ENCODE peak calls at places on chromosomes 11 and 22, in four cellular contexts. G is GM10248; W is CD8-positive, alpha-beta T cell; M is left ventricle myocardium inferior. C is an unnamed sample.

GRCh38 chr11:11626128-11626527 is 4.3 kb upstream of the GALNT18 start:
- DNase-seq in G (no peak), W (no peak), M (no peak), C (no peak)

GRCh38 chr11:132772712-132773545 is 759.4 kb downstream of the OPCML start:
- DNase-seq in M (no peak), G (no peak), W (no peak), C (no peak)

GRCh38 chr11:45517171-45517770 is 148.2 kb downstream of the CHST1 start:
- DNase-seq in W (no peak), G (no peak), M (no peak), C (no peak)

GRCh38 chr11:115869780-115870431 is 365.7 kb upstream of the CADM1 start:
- DNase-seq in M (no peak), W (peak; percentile 6), G (peak; percentile 71), C (peak; percentile 16)

GRCh38 chr11:61874460-61874809 is 16.9 kb downstream of the FADS3 start:
- DNase-seq in W (no peak), M (peak; percentile 72), G (no peak), C (no peak)

GRCh38 chr22:23499845-23500500 is 80.1 kb downstream of the IGLL1 start:
- DNase-seq in W (no peak), M (no peak), G (no peak), C (no peak)

GRCh38 chr11:75191330-75191717 is 40.4 kb downstream of the SLCO2B1 start:
- DNase-seq in G (no peak), M (no peak), W (no peak), C (no peak)

GRCh38 chr11:78414321-78415051 is 3.1 kb downstream of the GAB2 start:
- DNase-seq in M (no peak), G (no peak), W (no peak), C (no peak)

GRCh38 chr11:7605544-7605943 is 67.8 kb downstream of the CYB5R2 start:
- DNase-seq in W (no peak), M (no peak), G (no peak), C (no peak)

GRCh38 chr11:69791266-69791665 is 16.1 kb upstream of the FGF4 start:
- DNase-seq in M (no peak), W (no peak), G (no peak), C (no peak)

GRCh38 chr11:44136176-44136945 is 40.9 kb downstream of the EXT2 start:
- DNase-seq in M (no peak), G (no peak), W (no peak), C (no peak)

GRCh38 chr11:13035711-13036110 is 26.6 kb downstream of the RASSF10 start:
- DNase-seq in G (no peak), W (no peak), M (no peak), C (no peak)

GRCh38 chr11:64360403-64360980 is 1.5 kb downstream of the RPS6KA4 start:
- DNase-seq in M (no peak), W (no peak), G (no peak), C (no peak)

GRCh38 chr22:22038178-22038880 is 55.7 kb upstream of the TOP3B start:
- DNase-seq in W (no peak), G (no peak), M (no peak), C (no peak)

GRCh38 chr11:64959498-64959897 is 12.4 kb downstream of the MAJIN start:
- DNase-seq in M (no peak), G (no peak), W (no peak), C (no peak)

GRCh38 chr22:36775589-36775965 is 342 bp downstream of the IFT27 start:
- DNase-seq in G (peak; percentile 37), W (peak; percentile 28), M (peak; percentile 29), C (no peak)

GRCh38 chr11:128633384-128633965 is 46.1 kb upstream of the ETS1 start:
- DNase-seq in M (no peak), W (no peak), G (no peak), C (no peak)

GRCh38 chr22:33908201-33909074 is 11.8 kb downstream of the LARGE1 start:
- DNase-seq in M (no peak), G (no peak), W (no peak), C (no peak)

GRCh38 chr22:30782613-30783012 is 87.9 kb downstream of the OSBP2 start:
- DNase-seq in M (no peak), G (no peak), W (no peak), C (no peak)

GRCh38 chr11:112525844-112526590 is 265.4 kb upstream of the PLET1 start:
- DNase-seq in M (no peak), G (no peak), W (no peak), C (no peak)

GRCh38 chr11:102268083-102268984 is 49.0 kb upstream of the BIRC3 start:
- DNase-seq in G (peak; percentile 91), M (peak; percentile 80), W (peak; percentile 67), C (peak; percentile 62)

GRCh38 chr11:108593910-108594434 is 404 bp upstream of the EXPH5 start:
- DNase-seq in M (no peak), W (no peak), G (no peak), C (no peak)

GRCh38 chr11:118109231-118109630 is 22.5 kb upstream of the SMIM35 start:
- DNase-seq in M (peak; percentile 29), W (no peak), G (no peak), C (no peak)

GRCh38 chr11:129386795-129387390 is 11.2 kb downstream of the BARX2 start:
- DNase-seq in G (no peak), W (no peak), M (no peak), C (no peak)

GRCh38 chr11:118338637-118339061 is 3.9 kb downstream of the CD3D start:
- DNase-seq in G (peak; percentile 68), M (no peak), W (peak; percentile 83), C (no peak)

GRCh38 chr11:1150095-1150494 is 7.7 kb upstream of the MUC5AC start:
- DNase-seq in W (no peak), G (no peak), M (no peak), C (no peak)

GRCh38 chr11:126546191-126546590 is 190.7 kb downstream of the ST3GAL4 start:
- DNase-seq in M (no peak), W (no peak), G (no peak), C (no peak)

GRCh38 chr11:83087035-83087434 is 15.3 kb upstream of the RAB30 start:
- DNase-seq in M (no peak), W (no peak), G (no peak), C (no peak)

GRCh38 chr11:133552938-133553337 is 20.6 kb upstream of the OPCML start:
- DNase-seq in M (no peak), W (no peak), G (no peak), C (no peak)

GRCh38 chr22:37275622-37276021 is 6.7 kb upstream of the CYTH4 start:
- DNase-seq in G (no peak), W (no peak), M (no peak), C (no peak)

GRCh38 chr11:46537121-46537520 is 56.7 kb downstream of the AMBRA1 start:
- DNase-seq in W (no peak), G (no peak), M (no peak), C (no peak)

GRCh38 chr11:126415128-126415527 is 59.6 kb downstream of the ST3GAL4 start:
- DNase-seq in M (peak; percentile 88), W (no peak), G (no peak), C (no peak)

GRCh38 chr22:43956383-43956782 is 1.1 kb downstream of the SAMM50 start:
- DNase-seq in M (no peak), G (no peak), W (no peak), C (no peak)

GRCh38 chr11:82750643-82751139 is 17.0 kb upstream of the FAM181B start:
- DNase-seq in M (no peak), W (no peak), G (no peak), C (no peak)

GRCh38 chr11:27722117-27722844 is 22.0 kb upstream of the BDNF start:
- DNase-seq in M (no peak), W (no peak), G (peak; percentile 25), C (no peak)

GRCh38 chr11:87878373-87878779 is 296.9 kb downstream of the RAB38 start:
- DNase-seq in M (no peak), G (no peak), W (no peak), C (no peak)

GRCh38 chr22:25085930-25086901 is 113.4 kb upstream of the CRYBB3 start:
- DNase-seq in G (peak; percentile 78), M (peak; percentile 55), W (no peak), C (peak; percentile 61)

GRCh38 chr22:45446216-45446615 is 32.7 kb downstream of the RIBC2 start:
- DNase-seq in W (no peak), G (no peak), M (no peak), C (no peak)

GRCh38 chr11:30351061-30351460 is 28.2 kb downstream of the ARL14EP start:
- DNase-seq in M (no peak), G (no peak), W (no peak), C (no peak)